ENCODE peak calls at places on chromosomes 7 and 10, in five cellular contexts. Q is activated CD4-positive, alpha-beta memory T cell treated with anti-CD3 and anti-CD28 coated beads for 36 hours; U is lung; H is Caki2; Z is astrocyte of the spinal cord. E is an unnamed sample.

GRCh38 chr10:91672021-91672608 is 39.2 kb upstream of the PPP1R3C start:
- DNase-seq in Q (no peak), U (no peak), H (no peak), Z (peak; percentile 25), E (no peak)

GRCh38 chr10:21494221-21495001 is 31.1 kb downstream of the SKIDA1 start:
- DNase-seq in U (no peak), Z (peak; percentile 68), H (no peak), Q (peak; percentile 25), E (no peak)

GRCh38 chr10:76255241-76255640 is 823.8 kb downstream of the LRMDA start:
- DNase-seq in U (no peak), H (no peak), Q (no peak), Z (no peak), E (no peak)

GRCh38 chr10:79313320-79313719 is 33.9 kb upstream of the PPIF start:
- DNase-seq in H (no peak), U (no peak), Z (no peak), Q (no peak), E (no peak)

GRCh38 chr10:78541528-78542470 is 508.1 kb downstream of the RPS24 start:
- DNase-seq in H (no peak), U (peak; percentile 47), Q (peak; percentile 33), Z (peak; percentile 54), E (no peak)

GRCh38 chr10:38094923-38095574 is 912 bp downstream of the ZNF37A start:
- DNase-seq in H (no peak), Z (no peak), U (no peak), Q (no peak), E (no peak)

GRCh38 chr7:1571261-1571650 is 1.4 kb upstream of the PSMG3 start:
- DNase-seq in Q (no peak), U (no peak), H (no peak), Z (peak; percentile 84), E (no peak)

GRCh38 chr7:142025896-142026295 is 30.2 kb downstream of the MGAM start:
- DNase-seq in Q (no peak), U (no peak), H (no peak), Z (peak; percentile 19), E (no peak)

GRCh38 chr7:31811650-31812461 is 124.8 kb downstream of the PPP1R17 start:
- DNase-seq in Z (peak; percentile 48), H (no peak), Q (no peak), U (no peak), E (no peak)

GRCh38 chr10:84138478-84139125 is 707 bp upstream of the GHITM start:
- DNase-seq in Q (peak; percentile 86), Z (no peak), H (no peak), U (no peak), E (peak; percentile 48)

GRCh38 chr10:70549962-70550845 is 52.3 kb downstream of the PRF1 start:
- DNase-seq in Z (peak; percentile 68), U (peak; percentile 68), Q (peak; percentile 82), H (peak; percentile 48), E (peak; percentile 77)

GRCh38 chr10:58660577-58661255 is 148.0 kb downstream of the BICC1 start:
- DNase-seq in Q (no peak), H (no peak), U (no peak), Z (peak; percentile 70), E (no peak)

GRCh38 chr7:30308392-30308791 is 24.0 kb downstream of the ZNRF2 start:
- DNase-seq in U (no peak), H (peak; percentile 41), Q (peak; percentile 24), Z (no peak), E (no peak)

GRCh38 chr10:3136336-3136735 is 36.2 kb downstream of the PITRM1 start:
- DNase-seq in H (no peak), U (no peak), Z (no peak), Q (no peak), E (no peak)

GRCh38 chr10:86673216-86673826 is 5.0 kb downstream of the LDB3 start:
- DNase-seq in U (no peak), H (no peak), Q (no peak), Z (no peak), E (no peak)

GRCh38 chr7:25968205-25968993 is 183.6 kb upstream of the NFE2L3 start:
- DNase-seq in Z (no peak), Q (peak; percentile 87), U (no peak), H (no peak), E (peak; percentile 37)

GRCh38 chr10:132477398-132478340 is 59.9 kb upstream of the INPP5A start:
- DNase-seq in Q (no peak), H (no peak), Z (no peak), U (no peak), E (no peak)

GRCh38 chr10:50312464-50313437 is 61.4 kb upstream of the ASAH2 start:
- DNase-seq in Z (peak; percentile 75), Q (no peak), H (no peak), U (no peak), E (no peak)

GRCh38 chr10:1666147-1666546 is 71.2 kb downstream of the ADARB2 start:
- DNase-seq in Q (no peak), H (no peak), U (no peak), Z (no peak), E (no peak)

GRCh38 chr10:50510517-50511473 is 113.0 kb downstream of the SGMS1 start:
- DNase-seq in Q (no peak), H (no peak), Z (peak; percentile 18), U (no peak), E (no peak)

GRCh38 chr10:116044722-116045374 is 228.2 kb downstream of the GFRA1 start:
- DNase-seq in Q (no peak), U (no peak), Z (peak; percentile 33), H (no peak), E (no peak)

GRCh38 chr10:27446091-27446918 is 57.8 kb upstream of the RAB18 start:
- DNase-seq in U (no peak), Q (no peak), Z (peak; percentile 48), H (peak; percentile 41), E (no peak)

GRCh38 chr10:125951290-125951689 is 54.9 kb downstream of the FANK1 start:
- DNase-seq in Z (no peak), Q (no peak), H (no peak), U (no peak), E (no peak)

GRCh38 chr7:28682136-28682535 is 269.8 kb downstream of the CREB5 start:
- DNase-seq in Z (no peak), Q (no peak), U (no peak), H (no peak), E (no peak)

GRCh38 chr10:73892314-73893080 is 18.1 kb upstream of the CAMK2G start:
- DNase-seq in Z (peak; percentile 64), H (no peak), Q (no peak), U (no peak), E (no peak)

GRCh38 chr10:101446947-101447346 is 93.0 kb downstream of the BTRC start:
- DNase-seq in H (no peak), Z (no peak), U (no peak), Q (no peak), E (no peak)

GRCh38 chr7:74030861-74031260 is 2.9 kb downstream of the ELN start:
- DNase-seq in Q (no peak), Z (no peak), H (no peak), U (no peak), E (no peak)

GRCh38 chr10:92830478-92831389 is 17.6 kb upstream of the EXOC6 start:
- DNase-seq in Z (no peak), H (no peak), U (no peak), Q (peak; percentile 58), E (no peak)

GRCh38 chr10:44370731-44371248 is 14.1 kb downstream of the CXCL12 start:
- DNase-seq in H (no peak), Z (no peak), U (no peak), Q (no peak), E (no peak)

GRCh38 chr7:26612742-26613141 is 251.6 kb downstream of the SKAP2 start:
- DNase-seq in U (no peak), Q (no peak), Z (no peak), H (no peak), E (no peak)